ENCODE peak calls at places on chromosomes 4 and X, in four cellular contexts. T is fibroblast of lung; K is CD8-positive, alpha-beta memory T cell; S is lower lobe of right lung. C is an unnamed sample. For H3K36me3 and H3K9me3, the result is how much of the 10 kb centered on the place peaks cover.

GRCh38 chr4:99651811-99652545 is 5.7 kb downstream of the C4orf54 start:
- DNase-seq in S (peak), K (no peak), T (no peak), C (no peak)

GRCh38 chr4:100843897-100844296 is 326.1 kb upstream of the EMCN start:
- DNase-seq in T (peak), S (no peak), K (no peak), C (no peak)

GRCh38 chr4:26468283-26468949 is 21.9 kb downstream of the CCKAR start:
- DNase-seq in T (no peak), S (no peak), K (no peak), C (no peak)

GRCh38 chr4:67871867-67872266 is 11.9 kb downstream of the TMPRSS11D start:
- DNase-seq in K (no peak), S (no peak), T (peak), C (no peak)

GRCh38 chr4:176238157-176238608 is 30.8 kb downstream of the ASB5 start:
- DNase-seq in T (peak), K (no peak), S (no peak), C (no peak)

GRCh38 chr4:30720021-30720655 is at the start of gene PCDH7:
- DNase-seq in K (no peak), T (peak), S (no peak), C (no peak)

GRCh38 chrX:49041683-49042529 is 1.3 kb downstream of the TFE3 start:
- DNase-seq in S (no peak), T (peak), K (no peak), C (no peak)

GRCh38 chr4:48360966-48361470 is 19.7 kb downstream of the SLAIN2 start:
- DNase-seq in S (no peak), T (peak), K (no peak), C (no peak)

GRCh38 chrX:108090474-108091265 is 672 bp downstream of the PSMD10 start:
- DNase-seq in S (no peak), K (no peak), T (peak), C (no peak)

GRCh38 chr4:56288663-56289062 is 98.6 kb downstream of the AASDH start:
- DNase-seq in K (no peak), T (no peak), S (no peak), C (no peak)

GRCh38 chr4:54937501-54937900 is 187.9 kb downstream of the KDR start:
- DNase-seq in K (no peak), S (no peak), T (no peak), C (no peak)

GRCh38 chr4:96102541-96103018 is 262.7 kb downstream of the PDHA2 start:
- DNase-seq in S (no peak), T (peak), K (no peak), C (no peak)

GRCh38 chrX:129123795-129124194 is 399.5 kb downstream of the SMARCA1 start:
- DNase-seq in T (no peak), K (no peak), S (no peak), C (no peak)

GRCh38 chr4:1200425-1201035 is 28.1 kb upstream of the SPON2 start:
- DNase-seq in K (peak), T (peak), S (peak), C (peak)

GRCh38 chrX:71098302-71098701 is 2.7 kb downstream of the FOXO4 start:
- DNase-seq in T (peak), K (peak), S (peak), C (no peak)

GRCh38 chr4:83618431-83618830 is 82.5 kb downstream of the GPAT3 start:
- DNase-seq in T (peak), K (no peak), S (no peak), C (no peak)

GRCh38 chr4:38050560-38051350 is 90.6 kb downstream of the PTTG2 start:
- DNase-seq in T (peak), S (no peak), K (no peak), C (no peak)

GRCh38 chrX:71911731-71912050 is 1.0 kb downstream of the NHSL2 start:
- DNase-seq in K (no peak), T (peak), S (no peak), C (no peak)

GRCh38 chr4:31370866-31371465 is 650.8 kb downstream of the PCDH7 start:
- DNase-seq in K (no peak), T (peak), S (no peak), C (no peak)

GRCh38 chr4:1417522-1418390 is 11.5 kb upstream of the NKX1-1 start:
- DNase-seq in T (no peak), K (no peak), S (peak), C (peak)

GRCh38 chr4:153205757-153206156 is 1.5 kb downstream of the TRIM2 start:
- DNase-seq in K (no peak), T (peak), S (no peak), C (no peak)

GRCh38 chr4:173330590-173330989 is 3.6 kb downstream of the HMGB2 start:
- DNase-seq in S (no peak), K (no peak), T (no peak), C (no peak)

GRCh38 chr4:173319696-173320095 is 14.5 kb downstream of the HMGB2 start:
- DNase-seq in T (peak), S (no peak), K (no peak), C (no peak)

GRCh38 chr4:173328236-173328901 is 5.8 kb downstream of the HMGB2 start:
- DNase-seq in T (no peak), K (no peak), S (no peak), C (no peak)

DNA sequence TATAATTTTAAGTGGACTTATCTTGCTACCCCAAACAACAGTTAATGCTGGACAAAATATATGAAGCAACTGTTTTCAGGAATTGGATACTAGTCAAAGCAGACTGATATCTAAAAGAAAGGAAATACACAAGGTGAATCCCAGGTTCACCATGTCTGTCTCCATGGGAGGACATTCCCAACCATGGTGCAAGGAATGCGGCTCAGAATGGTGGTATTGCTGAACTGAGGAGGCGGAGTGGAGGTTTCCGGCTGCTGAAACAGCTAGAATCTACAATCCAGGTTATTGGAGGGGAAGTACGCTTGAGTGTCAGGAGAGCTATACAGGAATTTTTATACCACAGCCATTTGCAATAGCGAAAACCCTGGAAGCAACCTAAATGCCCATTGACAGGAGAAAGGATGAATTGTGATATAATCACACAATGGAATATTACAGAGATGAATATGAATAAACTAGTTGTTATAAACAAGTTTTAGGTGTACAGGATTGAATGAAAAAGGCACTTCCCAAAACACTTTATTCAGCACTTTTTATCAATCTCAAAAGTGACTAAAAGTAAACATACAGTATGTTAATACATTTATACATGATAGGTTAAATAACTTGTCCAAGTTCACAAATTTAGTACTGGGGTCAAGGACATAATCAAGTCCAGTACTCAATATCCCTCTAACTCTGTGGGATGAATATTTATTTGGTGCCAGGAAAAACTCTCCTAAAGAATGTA is 9.0 kb downstream of the HMGB2 start:
- DNase-seq in K (no peak), S (no peak), T (no peak), C (no peak)
- H3K36me3 ChIP-seq in K (under half), S (half or more), T (under half), C (under half)

GRCh38 chrX:34053931-34054330 is 78.2 kb downstream of the FAM47A start:
- DNase-seq in K (no peak), S (no peak), T (no peak), C (no peak)
- H3K9me3 ChIP-seq in K (under half), S (under half), T (under half), C (under half)

GRCh38 chr4:33996075-33996718 is 2248.1 kb downstream of the ARAP2 start:
- DNase-seq in S (no peak), K (no peak), T (peak), C (no peak)

GRCh38 chr4:33998204-33998603 is 2246.1 kb downstream of the ARAP2 start:
- DNase-seq in T (peak), K (no peak), S (no peak), C (no peak)
- H3K4me3 ChIP-seq in T (no peak), K (no peak), S (no peak), C (no peak)

GRCh38 chrX:118392726-118393125 is 46.8 kb downstream of the WDR44 start:
- DNase-seq in K (no peak), S (no peak), T (peak), C (no peak)

GRCh38 chrX:118396113-118396512 is 50.2 kb downstream of the WDR44 start:
- DNase-seq in T (no peak), S (no peak), K (no peak), C (no peak)
- H3K36me3 ChIP-seq in T (under half), S (half or more), K (under half), C (under half)

DNA sequence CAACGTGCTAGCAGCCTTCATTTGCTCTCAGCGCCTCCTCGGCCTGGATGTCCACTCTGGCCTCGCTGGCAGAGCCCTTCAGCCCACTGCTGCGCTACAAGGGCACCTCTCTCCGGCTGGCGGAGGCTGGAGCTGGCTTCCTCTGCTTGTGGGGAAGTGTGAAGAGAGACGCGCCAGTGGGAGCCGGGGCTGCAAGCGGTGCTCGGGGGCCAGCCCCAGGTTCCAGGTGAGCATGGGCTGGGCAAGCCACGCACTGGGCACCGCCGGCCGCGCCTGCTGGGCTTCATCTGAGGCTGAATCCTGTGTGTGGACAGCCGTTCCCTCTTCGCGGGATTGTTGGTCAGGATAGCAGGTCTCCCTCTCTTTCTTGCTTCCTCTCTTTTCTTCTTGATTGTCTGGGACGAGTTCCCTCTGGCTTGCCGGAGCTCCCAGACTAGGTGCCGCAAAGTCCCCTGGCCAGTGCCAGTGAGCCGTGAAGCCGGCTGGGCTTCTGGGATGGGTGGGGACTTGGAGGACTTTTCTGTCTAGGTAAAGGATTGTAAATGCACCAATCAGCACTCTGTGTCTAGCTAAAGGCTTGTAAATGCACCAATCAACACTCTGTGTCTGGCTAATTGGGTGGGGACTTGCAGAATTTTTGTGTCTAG is 165.0 kb downstream of the HEPH start:
- DNase-seq in S (peak), T (no peak), K (no peak), C (no peak)
- H3K9me3 ChIP-seq in S (under half), T (under half), K (under half), C (under half)

GRCh38 chr4:168152837-168153500 is 60.6 kb downstream of the ANXA10 start:
- DNase-seq in T (no peak), S (no peak), K (no peak), C (no peak)
- H3K4me3 ChIP-seq in T (no peak), S (no peak), K (no peak), C (no peak)